ENCODE peak calls at places on chromosome 10, in five cellular contexts. C is fibroblast of the aortic adventitia; U is Peyer's patch; P is brain microvascular endothelial cell; A is CD4-positive, alpha-beta T cell. B is an unnamed sample.

GRCh38 chr10:58157076-58157766 is 110.5 kb downstream of the IPMK start:
- DNase-seq in U (no peak), P (peak), A (no peak), C (peak), B (no peak)

GRCh38 chr10:88080213-88080612 is 216.8 kb downstream of the PTEN start:
- DNase-seq in C (peak), A (no peak), P (peak), U (no peak), B (no peak)

GRCh38 chr10:133616371-133617130 is 10.0 kb downstream of the FRG2B start:
- DNase-seq in A (no peak), C (no peak), U (no peak), P (no peak), B (no peak)

GRCh38 chr10:60828489-60828852 is 50.2 kb downstream of the CDK1 start:
- DNase-seq in P (peak), A (no peak), U (no peak), C (peak), B (no peak)

GRCh38 chr10:12566161-12567115 is 217.1 kb downstream of the CAMK1D start:
- DNase-seq in C (peak), A (no peak), P (peak), U (no peak), B (no peak)

GRCh38 chr10:95400789-95401188 is 110.0 kb upstream of the PDLIM1 start:
- DNase-seq in C (no peak), U (no peak), A (no peak), P (no peak), B (no peak)

GRCh38 chr10:70992436-70992835 is 104.1 kb upstream of the PCBD1 start:
- DNase-seq in P (no peak), A (no peak), C (no peak), U (no peak), B (no peak)

GRCh38 chr10:44878704-44879530 is 32.2 kb upstream of the TMEM72 start:
- DNase-seq in A (peak), P (peak), U (peak), C (peak), B (peak)

GRCh38 chr10:12512292-12513002 is 163.1 kb downstream of the CAMK1D start:
- DNase-seq in C (no peak), U (no peak), P (no peak), A (no peak), B (no peak)

GRCh38 chr10:79148452-79149344 is 79.9 kb downstream of the ZMIZ1 start:
- DNase-seq in U (peak), A (no peak), P (no peak), C (peak), B (no peak)

GRCh38 chr10:86363184-86363832 is 3.3 kb downstream of the GRID1 start:
- DNase-seq in C (no peak), A (no peak), U (no peak), P (no peak), B (peak)
- TF ChIP-seq CTCF in C (no peak), A (no peak), U (peak), P (peak), B (peak)

DNA sequence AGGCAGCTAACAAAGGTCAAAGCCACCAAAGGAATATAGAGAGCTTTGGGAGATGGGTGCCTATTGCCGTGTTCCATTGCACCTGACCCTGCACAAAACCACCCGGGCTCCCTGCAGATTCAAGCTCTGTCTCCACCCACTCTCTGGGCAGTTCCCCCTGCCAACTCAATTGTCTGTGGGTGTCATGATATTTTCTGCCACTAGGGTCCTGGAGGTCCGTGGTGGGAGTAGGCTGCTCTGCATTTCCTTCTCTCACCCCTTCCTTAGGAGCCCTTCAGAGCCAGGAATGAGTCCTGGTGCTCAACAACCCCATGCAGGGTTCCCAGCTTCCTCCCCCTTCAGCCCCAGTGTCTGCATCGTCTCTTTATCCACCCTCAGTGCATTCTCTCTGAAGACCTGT is 34.1 kb downstream of the PNLIPRP2 start:
- DNase-seq in C (no peak), A (no peak), P (no peak), U (no peak), B (peak)
- TF ChIP-seq CTCF in C (peak), A (no peak), P (peak), U (no peak), B (peak)

GRCh38 chr10:52673468-52673867 is 99.1 kb downstream of the MBL2 start:
- DNase-seq in A (no peak), U (no peak), C (no peak), P (no peak), B (no peak)

GRCh38 chr10:52672880-52673279 is 99.7 kb downstream of the MBL2 start:
- DNase-seq in P (no peak), U (no peak), A (no peak), C (no peak), B (no peak)

GRCh38 chr10:52677087-52677486 is 95.5 kb downstream of the MBL2 start:
- DNase-seq in A (no peak), U (no peak), P (no peak), C (no peak), B (no peak)

GRCh38 chr10:52678611-52679010 is 94.0 kb downstream of the MBL2 start:
- DNase-seq in A (no peak), C (no peak), U (no peak), P (no peak), B (no peak)

GRCh38 chr10:52674474-52674873 is 98.1 kb downstream of the MBL2 start:
- DNase-seq in U (no peak), P (no peak), A (no peak), C (no peak), B (no peak)
- TF ChIP-seq CTCF in U (no peak), P (no peak), A (no peak), C (no peak), B (no peak)

DNA sequence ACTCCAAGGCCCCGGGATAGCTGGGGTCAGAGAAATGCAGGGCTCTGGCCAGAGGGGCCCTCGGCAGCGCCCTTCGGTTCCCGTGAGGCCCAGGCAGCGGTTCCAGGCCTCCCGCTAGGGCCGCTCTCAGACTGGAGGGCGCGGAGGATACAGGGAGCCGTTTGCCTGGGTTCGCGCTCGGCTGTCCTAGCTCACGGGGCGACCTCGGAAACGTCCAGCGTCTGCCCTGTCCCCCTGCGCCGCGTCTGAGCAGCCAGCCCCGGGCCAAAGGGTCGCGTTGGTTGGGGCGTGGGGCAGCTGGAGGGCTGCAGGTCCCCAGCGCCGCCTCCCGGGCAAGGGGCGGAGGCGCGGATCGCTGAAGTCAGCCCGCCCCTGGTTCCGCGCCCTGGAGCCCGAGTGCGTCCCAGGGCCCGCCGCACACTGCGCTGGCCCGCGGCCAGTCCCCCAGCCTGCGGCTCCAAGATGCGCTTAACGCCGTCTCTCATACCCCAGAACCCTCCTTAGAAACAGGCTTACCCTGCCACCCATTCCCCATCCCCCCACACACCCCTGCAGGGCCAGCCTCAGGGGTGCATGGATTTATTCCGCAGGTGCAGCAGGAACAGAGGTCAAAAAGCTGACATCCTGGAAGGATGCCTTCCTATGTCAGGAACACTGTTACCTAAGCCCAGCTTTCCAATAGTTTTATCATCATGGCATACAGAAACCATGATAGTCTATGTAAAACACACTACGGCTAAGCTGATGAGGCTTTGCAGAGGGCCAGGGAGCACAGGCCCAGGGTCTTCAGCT is 22.1 kb upstream of the OPN4 start:
- DNase-seq in P (no peak), U (no peak), C (no peak), A (no peak), B (peak)
- TF ChIP-seq CTCF in P (peak), U (no peak), C (peak), A (no peak), B (peak)

B was measured in neural crest cell.